ENCODE peak calls at places on chromosomes 2 and 18, in seven cellular contexts. One of them, this sample, is unnamed.

GRCh38 chr2:195818521-195818920 is 161.5 kb downstream of the SLC39A10 start:
- DNase-seq in Caco-2: no peak
- DNase-seq in uterus: no peak
- DNase-seq in mesendoderm: no peak
- DNase-seq in Peyer's patch: no peak
- DNase-seq in endothelial cell of umbilical vein: peak; percentile 53
- DNase-seq in IMR-90: peak; percentile 90
- DNase-seq in this sample: no peak

GRCh38 chr2:63192169-63192888 is 141.7 kb downstream of the OTX1 start:
- DNase-seq in Caco-2: no peak
- DNase-seq in uterus: no peak
- DNase-seq in mesendoderm: peak; percentile 36
- DNase-seq in Peyer's patch: no peak
- DNase-seq in endothelial cell of umbilical vein: no peak
- DNase-seq in IMR-90: no peak
- DNase-seq in this sample: no peak

GRCh38 chr2:9237831-9238230 is 31.2 kb downstream of the ASAP2 start:
- DNase-seq in Caco-2: no peak
- DNase-seq in uterus: no peak
- DNase-seq in mesendoderm: no peak
- DNase-seq in Peyer's patch: no peak
- DNase-seq in endothelial cell of umbilical vein: no peak
- DNase-seq in IMR-90: no peak
- DNase-seq in this sample: no peak

GRCh38 chr2:205696541-205697441 is 14.5 kb downstream of the NRP2 start:
- DNase-seq in Caco-2: peak; percentile 85
- DNase-seq in uterus: peak; percentile 87
- DNase-seq in mesendoderm: peak; percentile 92
- DNase-seq in Peyer's patch: no peak
- DNase-seq in endothelial cell of umbilical vein: no peak
- DNase-seq in IMR-90: peak; percentile 63
- DNase-seq in this sample: no peak

GRCh38 chr18:71951021-71951420 is 593.1 kb downstream of the CBLN2 start:
- DNase-seq in Caco-2: no peak
- DNase-seq in uterus: no peak
- DNase-seq in mesendoderm: no peak
- DNase-seq in Peyer's patch: no peak
- DNase-seq in endothelial cell of umbilical vein: no peak
- DNase-seq in IMR-90: no peak
- DNase-seq in this sample: no peak

GRCh38 chr2:3242747-3243369 is 134.8 kb downstream of the EIPR1 start:
- DNase-seq in Caco-2: no peak
- DNase-seq in uterus: no peak
- DNase-seq in mesendoderm: no peak
- DNase-seq in Peyer's patch: peak; percentile 64
- DNase-seq in endothelial cell of umbilical vein: no peak
- DNase-seq in IMR-90: peak; percentile 27
- DNase-seq in this sample: no peak

GRCh38 chr2:238158807-238159539 is at the start of gene ERFE:
- DNase-seq in Caco-2: no peak
- DNase-seq in uterus: no peak
- DNase-seq in mesendoderm: peak; percentile 65
- DNase-seq in Peyer's patch: peak; percentile 32
- DNase-seq in endothelial cell of umbilical vein: no peak
- DNase-seq in IMR-90: peak; percentile 33
- DNase-seq in this sample: no peak

GRCh38 chr2:188894979-188895378 is 79.2 kb upstream of the COL3A1 start:
- DNase-seq in Caco-2: no peak
- DNase-seq in uterus: no peak
- DNase-seq in mesendoderm: no peak
- DNase-seq in Peyer's patch: no peak
- DNase-seq in endothelial cell of umbilical vein: no peak
- DNase-seq in IMR-90: no peak
- DNase-seq in this sample: no peak

GRCh38 chr2:183029219-183029618 is 9.0 kb downstream of the NCKAP1 start:
- DNase-seq in Caco-2: no peak
- DNase-seq in uterus: no peak
- DNase-seq in mesendoderm: no peak
- DNase-seq in Peyer's patch: no peak
- DNase-seq in endothelial cell of umbilical vein: no peak
- DNase-seq in IMR-90: peak; percentile 43
- DNase-seq in this sample: no peak

GRCh38 chr2:138744709-138745108 is 35.5 kb downstream of the NXPH2 start:
- DNase-seq in Caco-2: no peak
- DNase-seq in uterus: no peak
- DNase-seq in mesendoderm: no peak
- DNase-seq in Peyer's patch: no peak
- DNase-seq in endothelial cell of umbilical vein: no peak
- DNase-seq in IMR-90: no peak
- DNase-seq in this sample: no peak

GRCh38 chr18:69567813-69568488 is 167.3 kb downstream of the DOK6 start:
- DNase-seq in Caco-2: no peak
- DNase-seq in uterus: no peak
- DNase-seq in mesendoderm: peak; percentile 57
- DNase-seq in Peyer's patch: no peak
- DNase-seq in endothelial cell of umbilical vein: peak; percentile 19
- DNase-seq in IMR-90: no peak
- DNase-seq in this sample: no peak

GRCh38 chr2:185738679-185739472 is at the start of gene FSIP2:
- DNase-seq in Caco-2: no peak
- DNase-seq in uterus: peak; percentile 11
- DNase-seq in mesendoderm: peak; percentile 95
- DNase-seq in Peyer's patch: no peak
- DNase-seq in endothelial cell of umbilical vein: peak; percentile 84
- DNase-seq in IMR-90: peak; percentile 9
- DNase-seq in this sample: peak; percentile 20

GRCh38 chr2:11652555-11652954 is 17.4 kb downstream of the NTSR2 start:
- DNase-seq in Caco-2: no peak
- DNase-seq in uterus: no peak
- DNase-seq in mesendoderm: no peak
- DNase-seq in Peyer's patch: no peak
- DNase-seq in endothelial cell of umbilical vein: no peak
- DNase-seq in IMR-90: no peak
- DNase-seq in this sample: no peak

GRCh38 chr2:40450066-40450841 is 1.6 kb downstream of the SLC8A1 start:
- DNase-seq in Caco-2: no peak
- DNase-seq in uterus: no peak
- DNase-seq in mesendoderm: peak; percentile 7
- DNase-seq in Peyer's patch: no peak
- DNase-seq in endothelial cell of umbilical vein: peak; percentile 25
- DNase-seq in IMR-90: peak; percentile 60
- DNase-seq in this sample: no peak

GRCh38 chr2:26449278-26450030 is 28.5 kb downstream of the OTOF start:
- DNase-seq in Caco-2: no peak
- DNase-seq in uterus: no peak
- DNase-seq in mesendoderm: no peak
- DNase-seq in Peyer's patch: no peak
- DNase-seq in endothelial cell of umbilical vein: no peak
- DNase-seq in IMR-90: no peak
- DNase-seq in this sample: no peak

GRCh38 chr18:13619505-13620205 is 106.7 kb downstream of the FAM210A start:
- DNase-seq in Caco-2: no peak
- DNase-seq in uterus: no peak
- DNase-seq in mesendoderm: no peak
- DNase-seq in Peyer's patch: no peak
- DNase-seq in endothelial cell of umbilical vein: no peak
- DNase-seq in IMR-90: no peak
- DNase-seq in this sample: no peak

DNA sequence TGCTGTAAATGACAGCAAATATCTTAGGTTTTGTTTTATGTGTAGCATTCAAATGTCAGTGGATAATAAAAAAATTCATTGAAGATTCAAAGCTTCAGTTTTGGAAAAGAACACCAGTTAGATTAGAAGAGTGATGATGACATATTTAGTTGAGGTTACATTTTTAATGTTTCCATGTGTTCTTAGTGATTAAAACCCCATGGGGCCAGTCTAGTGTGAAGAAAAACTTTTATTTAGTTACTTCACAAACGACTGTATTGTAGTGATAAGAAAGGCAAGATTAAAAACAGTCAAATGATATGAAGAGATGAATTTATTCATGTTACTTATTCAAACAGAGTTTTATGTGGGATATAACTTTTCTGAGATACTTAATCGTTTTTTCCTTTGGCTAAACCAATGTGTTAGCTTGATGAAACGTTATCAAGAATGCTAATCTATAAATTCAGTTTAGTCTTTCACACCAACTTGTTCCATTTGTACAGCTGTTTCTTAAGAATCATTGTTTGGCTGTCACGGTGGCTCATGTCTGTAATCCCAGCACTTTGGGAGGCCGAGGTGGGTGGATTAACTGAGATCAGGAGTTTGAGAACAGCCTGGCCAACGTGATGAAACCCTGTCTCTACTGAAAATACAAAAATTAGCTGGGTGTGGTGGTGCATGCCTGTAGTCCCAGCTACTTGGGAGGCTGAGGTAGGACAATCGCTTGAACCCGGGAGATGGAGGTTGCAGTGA is 11.6 kb downstream of the BMPR2 start:
- DNase-seq in Caco-2: no peak
- DNase-seq in uterus: no peak
- DNase-seq in mesendoderm: no peak
- DNase-seq in Peyer's patch: no peak
- DNase-seq in endothelial cell of umbilical vein: no peak
- DNase-seq in IMR-90: no peak
- DNase-seq in this sample: no peak
- H3K4me1 ChIP-seq in Caco-2: no peaks in the 10 kb centered on the region
- H3K4me1 ChIP-seq in uterus: no peaks in the 10 kb centered on the region
- H3K4me1 ChIP-seq in mesendoderm: no peaks in the 10 kb centered on the region
- H3K4me1 ChIP-seq in Peyer's patch: no peaks in the 10 kb centered on the region
- H3K4me1 ChIP-seq in endothelial cell of umbilical vein: peaks cover 18% of the 10 kb centered on the region
- H3K4me1 ChIP-seq in IMR-90: no peaks in the 10 kb centered on the region
- H3K4me1 ChIP-seq in this sample: peaks cover 26% of the 10 kb centered on the region

GRCh38 chr2:235639387-235639786 is 145.5 kb downstream of the AGAP1 start:
- DNase-seq in Caco-2: no peak
- DNase-seq in uterus: peak; percentile 85
- DNase-seq in mesendoderm: peak; percentile 70
- DNase-seq in Peyer's patch: peak; percentile 20
- DNase-seq in endothelial cell of umbilical vein: no peak
- DNase-seq in IMR-90: peak; percentile 95
- DNase-seq in this sample: peak; percentile 93

GRCh38 chr2:235638541-235639192 is 144.8 kb downstream of the AGAP1 start:
- DNase-seq in Caco-2: no peak
- DNase-seq in uterus: no peak
- DNase-seq in mesendoderm: peak; percentile 56
- DNase-seq in Peyer's patch: no peak
- DNase-seq in endothelial cell of umbilical vein: no peak
- DNase-seq in IMR-90: no peak
- DNase-seq in this sample: no peak

GRCh38 chr2:235640900-235641299 is 147.1 kb downstream of the AGAP1 start:
- DNase-seq in Caco-2: no peak
- DNase-seq in uterus: no peak
- DNase-seq in mesendoderm: no peak
- DNase-seq in Peyer's patch: no peak
- DNase-seq in endothelial cell of umbilical vein: peak; percentile 23
- DNase-seq in IMR-90: peak; percentile 28
- DNase-seq in this sample: no peak

GRCh38 chr2:235641333-235641732 is 147.5 kb downstream of the AGAP1 start:
- DNase-seq in Caco-2: no peak
- DNase-seq in uterus: no peak
- DNase-seq in mesendoderm: no peak
- DNase-seq in Peyer's patch: no peak
- DNase-seq in endothelial cell of umbilical vein: no peak
- DNase-seq in IMR-90: peak; percentile 57
- DNase-seq in this sample: peak; percentile 63

GRCh38 chr2:235639885-235640284 is 146.0 kb downstream of the AGAP1 start:
- DNase-seq in Caco-2: no peak
- DNase-seq in uterus: no peak
- DNase-seq in mesendoderm: no peak
- DNase-seq in Peyer's patch: no peak
- DNase-seq in endothelial cell of umbilical vein: no peak
- DNase-seq in IMR-90: no peak
- DNase-seq in this sample: no peak
- H3K4me3 ChIP-seq in Caco-2: no peak overlapping the region
- H3K4me3 ChIP-seq in uterus: no peak overlapping the region
- H3K4me3 ChIP-seq in mesendoderm: no peak overlapping the region
- H3K4me3 ChIP-seq in Peyer's patch: no peak overlapping the region
- H3K4me3 ChIP-seq in endothelial cell of umbilical vein: no peak overlapping the region
- H3K4me3 ChIP-seq in IMR-90: no peak overlapping the region
- H3K4me3 ChIP-seq in this sample: peak overlapping the region; percentile 12

GRCh38 chr2:96526615-96527014 is 9.9 kb upstream of the ARID5A start:
- DNase-seq in Caco-2: no peak
- DNase-seq in uterus: no peak
- DNase-seq in mesendoderm: no peak
- DNase-seq in Peyer's patch: no peak
- DNase-seq in endothelial cell of umbilical vein: no peak
- DNase-seq in IMR-90: no peak
- DNase-seq in this sample: peak; percentile 63

GRCh38 chr2:96528680-96529375 is 7.7 kb upstream of the ARID5A start:
- DNase-seq in Caco-2: no peak
- DNase-seq in uterus: peak; percentile 50
- DNase-seq in mesendoderm: no peak
- DNase-seq in Peyer's patch: no peak
- DNase-seq in endothelial cell of umbilical vein: no peak
- DNase-seq in IMR-90: no peak
- DNase-seq in this sample: peak; percentile 62

GRCh38 chr2:96526101-96526591 is 10.4 kb upstream of the ARID5A start:
- DNase-seq in Caco-2: no peak
- DNase-seq in uterus: no peak
- DNase-seq in mesendoderm: no peak
- DNase-seq in Peyer's patch: no peak
- DNase-seq in endothelial cell of umbilical vein: no peak
- DNase-seq in IMR-90: no peak
- DNase-seq in this sample: no peak

GRCh38 chr2:96527990-96528679 is 8.4 kb upstream of the ARID5A start:
- DNase-seq in Caco-2: no peak
- DNase-seq in uterus: peak; percentile 78
- DNase-seq in mesendoderm: no peak
- DNase-seq in Peyer's patch: peak; percentile 51
- DNase-seq in endothelial cell of umbilical vein: peak; percentile 75
- DNase-seq in IMR-90: peak; percentile 60
- DNase-seq in this sample: peak; percentile 91

GRCh38 chr2:96527052-96527964 is 9.2 kb upstream of the ARID5A start:
- DNase-seq in Caco-2: no peak
- DNase-seq in uterus: peak; percentile 71
- DNase-seq in mesendoderm: peak; percentile 28
- DNase-seq in Peyer's patch: peak; percentile 58
- DNase-seq in endothelial cell of umbilical vein: peak; percentile 58
- DNase-seq in IMR-90: peak; percentile 18
- DNase-seq in this sample: no peak
- H3K4me1 ChIP-seq in Caco-2: no peaks in the 10 kb centered on the region
- H3K4me1 ChIP-seq in uterus: peaks cover 19% of the 10 kb centered on the region
- H3K4me1 ChIP-seq in mesendoderm: no peaks in the 10 kb centered on the region
- H3K4me1 ChIP-seq in Peyer's patch: peaks cover 6% of the 10 kb centered on the region
- H3K4me1 ChIP-seq in endothelial cell of umbilical vein: peaks cover 32% of the 10 kb centered on the region
- H3K4me1 ChIP-seq in IMR-90: peaks cover 22% of the 10 kb centered on the region
- H3K4me1 ChIP-seq in this sample: peaks cover 49% of the 10 kb centered on the region

DNA sequence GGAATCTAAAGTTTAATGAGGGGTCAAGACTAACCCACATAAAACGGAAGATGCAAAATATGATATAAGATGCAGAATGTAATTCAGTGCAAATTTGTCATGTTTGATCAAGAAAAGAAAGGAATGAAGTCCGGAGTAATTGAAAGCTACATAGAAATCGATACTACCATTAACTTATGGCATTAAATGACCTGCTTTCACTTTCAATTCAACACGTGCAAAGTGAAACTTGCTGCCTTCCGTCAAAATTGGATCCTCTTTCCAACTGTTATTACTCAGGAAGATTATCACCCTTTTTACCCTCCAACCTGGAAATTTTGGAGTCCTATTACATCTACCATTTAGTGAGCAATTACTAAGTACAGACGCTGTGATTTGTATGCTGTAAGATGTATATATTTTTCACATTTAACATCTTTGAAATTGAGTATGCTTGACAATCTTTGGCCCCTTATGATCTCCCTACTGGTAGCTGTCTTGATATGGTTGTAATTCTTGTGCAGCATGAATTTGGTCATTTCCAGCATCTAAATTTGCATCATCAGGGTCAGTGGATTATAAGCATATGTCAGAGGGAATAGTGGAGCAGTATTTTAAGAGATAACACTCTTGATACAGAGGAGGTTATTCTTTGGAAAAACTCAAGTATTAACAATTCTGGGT is 18.6 kb downstream of the UNC80 start:
- DNase-seq in Caco-2: no peak
- DNase-seq in uterus: no peak
- DNase-seq in mesendoderm: no peak
- DNase-seq in Peyer's patch: no peak
- DNase-seq in endothelial cell of umbilical vein: no peak
- DNase-seq in IMR-90: no peak
- DNase-seq in this sample: no peak
- H3K4me3 ChIP-seq in Caco-2: no peak overlapping the region
- H3K4me3 ChIP-seq in uterus: no peak overlapping the region
- H3K4me3 ChIP-seq in mesendoderm: no peak overlapping the region
- H3K4me3 ChIP-seq in Peyer's patch: peak overlapping the region; percentile 34
- H3K4me3 ChIP-seq in endothelial cell of umbilical vein: no peak overlapping the region
- H3K4me3 ChIP-seq in IMR-90: no peak overlapping the region
- H3K4me3 ChIP-seq in this sample: no peak overlapping the region

This sample was measured in tibial artery.